ENCODE peak calls at places on chromosomes 5 and 9, in five cellular contexts. One of them, this sample, is unnamed.
A peak's percentile ranks its signal among the peaks of the same experiment; 100 is the strongest.

GRCh38 chr9:14780251-14780650 is 57.7 kb upstream of the CER1 start:
- DNase-seq in K562: no peak
- DNase-seq in GM12878: no peak
- DNase-seq in SK-N-SH: peak; percentile 9
- DNase-seq in H1: no peak
- DNase-seq in this sample: no peak

GRCh38 chr5:40983781-40984180 is 74.5 kb downstream of the C7 start:
- DNase-seq in K562: no peak
- DNase-seq in GM12878: no peak
- DNase-seq in SK-N-SH: no peak
- DNase-seq in H1: no peak
- DNase-seq in this sample: no peak

GRCh38 chr9:121026260-121026691 is 23.8 kb downstream of the C5 start:
- DNase-seq in K562: no peak
- DNase-seq in GM12878: no peak
- DNase-seq in SK-N-SH: no peak
- DNase-seq in H1: no peak
- DNase-seq in this sample: no peak

GRCh38 chr5:158955636-158956035 is 144.1 kb downstream of the EBF1 start:
- DNase-seq in K562: no peak
- DNase-seq in GM12878: no peak
- DNase-seq in SK-N-SH: no peak
- DNase-seq in H1: no peak
- DNase-seq in this sample: no peak

GRCh38 chr5:39092581-39093350 is 18.6 kb upstream of the RICTOR start:
- DNase-seq in K562: no peak
- DNase-seq in GM12878: no peak
- DNase-seq in SK-N-SH: no peak
- DNase-seq in H1: no peak
- DNase-seq in this sample: no peak

GRCh38 chr5:167261309-167262100 is 1029.9 kb upstream of the WWC1 start:
- DNase-seq in K562: no peak
- DNase-seq in GM12878: no peak
- DNase-seq in SK-N-SH: no peak
- DNase-seq in H1: peak; percentile 17
- DNase-seq in this sample: no peak

GRCh38 chr5:144298658-144299057 is 128.0 kb downstream of the KCTD16 start:
- DNase-seq in K562: no peak
- DNase-seq in GM12878: no peak
- DNase-seq in SK-N-SH: no peak
- DNase-seq in H1: no peak
- DNase-seq in this sample: no peak

GRCh38 chr5:151125421-151125820 is 32.2 kb downstream of the ANXA6 start:
- DNase-seq in K562: no peak
- DNase-seq in GM12878: peak; percentile 42
- DNase-seq in SK-N-SH: no peak
- DNase-seq in H1: no peak
- DNase-seq in this sample: no peak

GRCh38 chr9:92607088-92607487 is 62.8 kb downstream of the IPPK start:
- DNase-seq in K562: no peak
- DNase-seq in GM12878: no peak
- DNase-seq in SK-N-SH: no peak
- DNase-seq in H1: no peak
- DNase-seq in this sample: no peak

GRCh38 chr5:91641730-91642350 is 258.7 kb upstream of the ARRDC3 start:
- DNase-seq in K562: peak; percentile 25
- DNase-seq in GM12878: no peak
- DNase-seq in SK-N-SH: peak; percentile 22
- DNase-seq in H1: no peak
- DNase-seq in this sample: no peak

GRCh38 chr5:131523500-131524185 is 111.4 kb downstream of the RAPGEF6 start:
- DNase-seq in K562: no peak
- DNase-seq in GM12878: no peak
- DNase-seq in SK-N-SH: peak; percentile 22
- DNase-seq in H1: no peak
- DNase-seq in this sample: no peak

GRCh38 chr9:2150338-2150737 is 135.2 kb downstream of the SMARCA2 start:
- DNase-seq in K562: no peak
- DNase-seq in GM12878: no peak
- DNase-seq in SK-N-SH: no peak
- DNase-seq in H1: no peak
- DNase-seq in this sample: no peak

GRCh38 chr5:172789687-172790495 is 18.9 kb upstream of the DUSP1 start:
- DNase-seq in K562: no peak
- DNase-seq in GM12878: no peak
- DNase-seq in SK-N-SH: no peak
- DNase-seq in H1: no peak
- DNase-seq in this sample: no peak

GRCh38 chr5:96516631-96517071 is 83.6 kb upstream of the PCSK1 start:
- DNase-seq in K562: no peak
- DNase-seq in GM12878: no peak
- DNase-seq in SK-N-SH: no peak
- DNase-seq in H1: no peak
- DNase-seq in this sample: no peak

GRCh38 chr9:5089737-5090136 is 95.7 kb downstream of the INSL6 start:
- DNase-seq in K562: no peak
- DNase-seq in GM12878: no peak
- DNase-seq in SK-N-SH: no peak
- DNase-seq in H1: no peak
- DNase-seq in this sample: no peak

DNA sequence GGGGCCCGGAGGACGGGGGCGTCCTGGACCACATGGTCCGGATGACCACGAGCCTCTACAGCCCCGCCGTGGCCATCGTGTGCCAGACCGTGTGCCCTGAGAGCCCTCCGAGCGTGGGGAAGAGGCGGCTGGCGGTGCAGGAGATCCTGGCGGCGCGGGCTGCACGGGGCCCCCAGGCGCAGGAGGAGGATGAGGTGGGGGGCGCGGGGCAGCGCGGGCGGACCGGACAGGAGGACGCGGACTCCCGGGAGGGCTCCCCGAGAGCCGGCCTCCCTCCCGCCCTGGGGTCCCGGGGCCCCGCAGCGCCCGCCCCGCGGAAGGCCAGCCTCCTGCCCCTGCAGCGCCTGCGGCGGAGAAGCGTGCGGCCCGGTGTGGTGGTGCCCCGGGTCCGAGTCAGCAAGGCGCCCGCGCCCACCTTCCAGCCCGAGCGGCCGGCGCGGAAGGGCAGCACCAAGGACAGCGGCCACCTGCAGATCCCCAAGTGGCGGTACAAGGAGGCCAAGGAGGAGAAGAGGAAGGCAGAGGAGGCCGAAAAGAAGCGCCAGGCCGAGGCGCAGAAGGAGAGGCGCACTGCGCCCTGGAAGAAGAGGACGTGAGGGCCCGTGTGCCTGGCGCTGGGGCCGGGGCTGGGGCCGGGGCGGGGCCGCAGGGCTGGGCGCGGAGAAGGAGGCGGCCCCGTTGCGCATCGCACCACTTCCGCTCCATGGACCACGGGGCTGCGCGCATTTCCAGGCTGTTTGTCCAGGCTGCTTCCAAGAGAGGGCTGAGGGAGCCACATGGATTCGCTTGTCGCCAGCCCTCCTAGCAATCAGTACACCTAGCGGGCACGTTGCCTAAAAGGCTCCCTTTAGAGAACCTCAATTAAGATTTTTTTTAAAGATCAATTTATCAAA is 85.9 kb downstream of the ANKRD33B start:
- DNase-seq in K562: no peak
- DNase-seq in GM12878: no peak
- DNase-seq in SK-N-SH: peak; percentile 83
- DNase-seq in H1: no peak
- DNase-seq in this sample: no peak
- TF ChIP-seq POLR2AphosphoS5 in K562: no peak
- TF ChIP-seq POLR2AphosphoS5 in GM12878: no peak
- TF ChIP-seq POLR2AphosphoS5 in SK-N-SH: no peak
- TF ChIP-seq POLR2AphosphoS5 in H1: no peak
- TF ChIP-seq POLR2AphosphoS5 in this sample: no peak

GRCh38 chr9:97475079-97475478 is 26.4 kb upstream of the TMOD1 start:
- DNase-seq in K562: no peak
- DNase-seq in GM12878: no peak
- DNase-seq in SK-N-SH: no peak
- DNase-seq in H1: no peak
- DNase-seq in this sample: no peak
- TF ChIP-seq TAF1 in K562: no peak
- TF ChIP-seq TAF1 in GM12878: no peak
- TF ChIP-seq TAF1 in SK-N-SH: no peak
- TF ChIP-seq TAF1 in H1: no peak
- TF ChIP-seq TAF1 in this sample: no peak

DNA sequence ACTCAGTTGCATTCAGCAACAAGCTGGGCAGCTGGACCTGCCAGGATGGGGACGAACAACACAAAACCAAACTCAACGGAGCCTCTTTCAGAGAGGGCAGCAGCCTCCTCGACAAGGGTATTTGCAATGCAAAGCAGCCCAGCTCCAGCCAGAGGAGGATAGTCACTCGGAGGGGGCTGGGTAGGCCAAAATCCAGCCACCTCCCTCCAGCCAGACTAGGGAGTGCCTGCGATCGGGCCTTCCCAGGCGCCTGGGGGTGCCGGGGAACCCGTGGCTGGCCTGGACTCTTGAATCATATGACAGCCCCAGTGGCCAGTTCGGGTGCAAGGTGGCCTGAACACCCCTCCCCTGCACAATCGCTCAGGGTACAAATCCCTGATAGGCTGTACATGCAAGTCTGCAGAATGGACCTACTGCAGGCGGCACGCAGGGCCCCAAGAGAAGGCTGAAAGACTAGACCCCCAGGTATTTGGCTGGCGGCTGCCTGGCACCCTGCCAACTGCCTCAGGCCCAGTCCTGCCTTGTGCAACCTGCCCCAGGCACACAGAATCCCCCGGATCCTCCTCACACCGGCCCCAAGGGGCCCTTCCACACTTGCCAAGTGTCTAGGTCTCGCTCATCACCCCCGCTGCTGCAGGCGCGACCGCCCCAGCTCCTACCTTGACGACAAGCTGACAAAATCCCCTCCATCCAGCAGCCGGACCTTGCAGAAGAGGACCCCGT is 1.3 kb downstream of the EEIG1 start:
- DNase-seq in K562: peak; percentile 47
- DNase-seq in GM12878: no peak
- DNase-seq in SK-N-SH: peak; percentile 62
- DNase-seq in H1: no peak
- DNase-seq in this sample: no peak
- TF ChIP-seq POLR2AphosphoS5 in K562: no peak
- TF ChIP-seq POLR2AphosphoS5 in GM12878: no peak
- TF ChIP-seq POLR2AphosphoS5 in SK-N-SH: no peak
- TF ChIP-seq POLR2AphosphoS5 in H1: peak; percentile 21
- TF ChIP-seq POLR2AphosphoS5 in this sample: peak; percentile 20

GRCh38 chr5:176575488-176576422 is 26.6 kb downstream of the CDHR2 start:
- DNase-seq in K562: no peak
- DNase-seq in GM12878: no peak
- DNase-seq in SK-N-SH: no peak
- DNase-seq in H1: no peak
- DNase-seq in this sample: no peak

GRCh38 chr5:176577312-176578176 is 28.4 kb downstream of the CDHR2 start:
- DNase-seq in K562: no peak
- DNase-seq in GM12878: no peak
- DNase-seq in SK-N-SH: no peak
- DNase-seq in H1: no peak
- DNase-seq in this sample: no peak

GRCh38 chr5:176575066-176575465 is 25.9 kb downstream of the CDHR2 start:
- DNase-seq in K562: no peak
- DNase-seq in GM12878: no peak
- DNase-seq in SK-N-SH: no peak
- DNase-seq in H1: no peak
- DNase-seq in this sample: no peak

GRCh38 chr5:176579323-176579722 is 30.2 kb downstream of the CDHR2 start:
- DNase-seq in K562: no peak
- DNase-seq in GM12878: no peak
- DNase-seq in SK-N-SH: no peak
- DNase-seq in H1: no peak
- DNase-seq in this sample: no peak

GRCh38 chr5:176578391-176578808 is 29.3 kb downstream of the CDHR2 start:
- DNase-seq in K562: peak; percentile 80
- DNase-seq in GM12878: no peak
- DNase-seq in SK-N-SH: peak; percentile 77
- DNase-seq in H1: no peak
- DNase-seq in this sample: no peak
- TF ChIP-seq TAF1 in K562: no peak
- TF ChIP-seq TAF1 in GM12878: no peak
- TF ChIP-seq TAF1 in SK-N-SH: no peak
- TF ChIP-seq TAF1 in H1: no peak
- TF ChIP-seq TAF1 in this sample: no peak